ENCODE peak calls at places on chromosomes 16 and 17, in ten cellular contexts. Z, L, Y, B, P, D, E, M, T and S are unnamed samples.

GRCh38 chr16:12794486-12795399 is 8.9 kb downstream of the CPPED1 start:
- DNase-seq in Z (no peak), L (no peak), Y (no peak), B (no peak), P (no peak), D (peak; percentile 7), E (no peak), M (no peak), T (no peak), S (no peak)

GRCh38 chr17:30323262-30323894 is 10.5 kb downstream of the TMIGD1 start:
- DNase-seq in Z (peak; percentile 50), L (no peak), Y (no peak), B (no peak), P (peak; percentile 14), D (no peak), E (no peak), M (no peak), T (no peak), S (peak; percentile 65)

GRCh38 chr17:66957951-66958579 is 6.4 kb upstream of the CACNG4 start:
- DNase-seq in Z (no peak), L (no peak), Y (no peak), B (peak; percentile 76), P (no peak), D (no peak), E (no peak), M (no peak), T (no peak), S (no peak)

GRCh38 chr17:80703109-80703508 is 158.5 kb downstream of the RPTOR start:
- DNase-seq in Z (no peak), L (no peak), Y (no peak), B (no peak), P (no peak), D (no peak), E (no peak), M (no peak), T (no peak), S (no peak)

GRCh38 chr17:2967515-2967914 is 95.9 kb downstream of the OR1D5 start:
- DNase-seq in Z (no peak), L (no peak), Y (no peak), B (no peak), P (no peak), D (no peak), E (no peak), M (no peak), T (no peak), S (no peak)

GRCh38 chr17:48610282-48611211 is at the start of gene HOXB7:
- DNase-seq in Z (no peak), L (no peak), Y (peak; percentile 89), B (no peak), P (peak; percentile 93), D (peak; percentile 60), E (peak; percentile 45), M (peak; percentile 78), T (peak; percentile 67), S (peak; percentile 64)

GRCh38 chr17:35449371-35449931 is 885 bp upstream of the SLFN13 start:
- DNase-seq in Z (no peak), L (no peak), Y (peak; percentile 54), B (peak; percentile 23), P (no peak), D (peak; percentile 54), E (peak; percentile 30), M (no peak), T (peak; percentile 27), S (peak; percentile 62)

GRCh38 chr17:26818736-26819135 is 475.2 kb upstream of the WSB1 start:
- DNase-seq in Z (no peak), L (peak; percentile 25), Y (no peak), B (peak; percentile 11), P (no peak), D (peak; percentile 3), E (no peak), M (no peak), T (no peak), S (peak; percentile 7)

GRCh38 chr16:85733839-85734170 is 17.1 kb downstream of the C16orf74 start:
- DNase-seq in Z (peak; percentile 58), L (no peak), Y (no peak), B (peak; percentile 52), P (no peak), D (peak; percentile 98), E (no peak), M (no peak), T (peak; percentile 57), S (no peak)

GRCh38 chr16:17949713-17950112 is 386.8 kb downstream of the NPIPA8 start:
- DNase-seq in Z (no peak), L (no peak), Y (no peak), B (no peak), P (no peak), D (no peak), E (no peak), M (no peak), T (no peak), S (no peak)

GRCh38 chr17:78558181-78558850 is 18.9 kb downstream of the DNAH17 start:
- DNase-seq in Z (no peak), L (no peak), Y (no peak), B (peak; percentile 11), P (no peak), D (no peak), E (no peak), M (no peak), T (peak; percentile 13), S (no peak)

GRCh38 chr17:79714129-79714528 is 16.6 kb upstream of the ENPP7 start:
- DNase-seq in Z (no peak), L (no peak), Y (no peak), B (no peak), P (no peak), D (no peak), E (no peak), M (no peak), T (no peak), S (no peak)

GRCh38 chr16:54326266-54326662 is 39.7 kb upstream of the IRX3 start:
- DNase-seq in Z (no peak), L (no peak), Y (no peak), B (peak; percentile 19), P (no peak), D (no peak), E (no peak), M (no peak), T (no peak), S (no peak)

GRCh38 chr16:63447121-63447520 is 1410.9 kb upstream of the CDH8 start:
- DNase-seq in Z (no peak), L (no peak), Y (no peak), B (no peak), P (no peak), D (no peak), E (no peak), M (no peak), T (no peak), S (no peak)

GRCh38 chr17:61157246-61157887 is 242.3 kb upstream of the TBX2 start:
- DNase-seq in Z (no peak), L (no peak), Y (no peak), B (peak; percentile 75), P (no peak), D (no peak), E (no peak), M (peak; percentile 18), T (no peak), S (no peak)

GRCh38 chr17:18324140-18325049 is 9.3 kb downstream of the SMCR8 start:
- DNase-seq in Z (no peak), L (no peak), Y (no peak), B (no peak), P (no peak), D (peak; percentile 40), E (no peak), M (no peak), T (no peak), S (no peak)
- TF ChIP-seq CTCF in Z (no peak), L (no peak), Y (no peak), B (peak; percentile 6), P (no peak), D (no peak), E (no peak), M (peak; percentile 30), T (no peak), S (no peak)

GRCh38 chr16:35559911-35560636 is 2100.7 kb downstream of the TP53TG3F start:
- DNase-seq in Z (no peak), L (no peak), Y (no peak), B (no peak), P (no peak), D (no peak), E (no peak), M (no peak), T (no peak), S (no peak)
- TF ChIP-seq CTCF in Z (no peak), L (no peak), Y (no peak), B (no peak), P (no peak), D (no peak), E (no peak), M (no peak), T (no peak), S (no peak)

DNA sequence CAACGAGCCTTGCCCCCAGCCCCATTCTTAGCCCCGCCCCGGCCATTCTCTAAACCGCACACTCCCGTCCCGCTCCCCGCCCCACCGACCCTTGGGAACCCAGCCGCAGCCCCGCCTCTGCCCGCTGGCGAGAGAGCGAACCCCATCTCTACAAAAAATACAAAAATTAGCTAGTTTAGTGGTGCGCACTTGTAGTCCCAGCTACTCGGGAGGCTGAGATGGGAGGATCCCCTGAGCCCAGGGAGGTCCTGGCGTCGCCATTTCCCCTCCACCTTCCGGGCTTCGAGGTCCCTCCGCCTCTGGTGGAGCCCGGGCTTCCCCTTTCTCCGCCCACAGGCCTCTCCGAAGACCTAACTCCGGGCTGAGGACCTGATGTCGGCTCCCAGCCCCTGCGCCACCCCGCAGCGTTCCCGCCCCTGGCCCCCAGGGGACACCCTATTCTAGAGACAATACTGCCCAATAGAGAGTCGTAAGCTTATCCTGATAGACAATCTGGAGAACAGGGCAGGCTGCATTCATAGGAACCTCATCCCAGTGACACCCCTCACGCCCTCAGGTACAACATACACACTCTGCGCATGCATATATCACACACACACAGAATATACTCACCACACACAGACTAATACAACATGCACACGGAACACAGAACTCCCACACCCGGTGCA is 483 bp upstream of the PROCA1 start:
- DNase-seq in Z (peak; percentile 43), L (no peak), Y (peak; percentile 85), B (peak; percentile 31), P (no peak), D (peak; percentile 83), E (no peak), M (no peak), T (peak; percentile 65), S (peak; percentile 81)
- TF ChIP-seq CTCF in Z (no peak), L (no peak), Y (peak; percentile 12), B (peak; percentile 16), P (no peak), D (no peak), E (no peak), M (no peak), T (no peak), S (peak; percentile 8)

DNA sequence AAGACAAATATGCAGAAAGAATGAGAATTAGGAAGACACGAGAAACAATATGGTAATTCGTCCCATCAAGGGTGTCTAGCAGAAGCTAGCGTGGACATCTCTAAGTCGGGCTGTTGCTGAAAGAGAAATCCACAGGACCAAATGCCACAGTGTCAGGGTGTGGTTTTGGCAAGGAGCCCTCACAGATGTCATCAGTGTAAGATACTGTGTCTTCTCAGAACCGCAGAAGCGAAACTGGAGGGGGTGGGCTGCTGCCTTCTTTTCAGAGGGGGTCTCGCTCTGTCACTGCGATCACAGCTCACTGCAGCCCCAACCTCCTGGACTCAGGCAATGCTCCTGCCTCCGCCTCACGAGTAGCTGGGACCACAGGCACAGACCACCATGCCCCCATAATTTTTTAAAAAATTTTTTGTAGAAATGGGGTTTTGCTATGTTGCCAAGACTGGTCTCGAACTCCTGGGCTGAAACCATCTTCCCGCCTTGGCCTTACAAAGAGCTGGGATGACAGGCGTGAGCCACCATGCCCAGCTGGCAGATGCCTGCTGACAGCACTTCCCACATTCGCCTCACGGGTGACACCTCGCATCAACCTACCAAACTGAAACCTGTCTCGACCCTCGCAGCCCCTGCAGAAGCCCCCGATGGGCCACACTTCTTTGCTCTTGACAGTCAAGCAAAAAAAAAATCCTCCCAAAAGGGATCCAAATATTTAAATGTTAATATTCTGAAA is 26.2 kb downstream of the TRAP1 start:
- DNase-seq in Z (no peak), L (no peak), Y (no peak), B (peak; percentile 17), P (no peak), D (peak; percentile 46), E (no peak), M (no peak), T (no peak), S (no peak)
- TF ChIP-seq CTCF in Z (no peak), L (no peak), Y (no peak), B (no peak), P (no peak), D (no peak), E (no peak), M (peak; percentile 2), T (no peak), S (no peak)